ENCODE peak calls at places on chromosomes 3 and 15, in four cellular contexts. E is IMR-90, T is H9, J is H1. V is an unnamed sample.
A peak's percentile ranks its signal among the peaks of the same experiment; 100 is the strongest.

GRCh38 chr15:40363611-40364010 is 5.6 kb downstream of the DISP2 start:
- DNase-seq in J (no peak), T (no peak), E (no peak), V (no peak)

GRCh38 chr3:134809412-134810051 is 14.5 kb downstream of the EPHB1 start:
- DNase-seq in E (no peak), J (no peak), T (no peak), V (peak; percentile 91)

GRCh38 chr15:63324770-63325169 is 47.4 kb downstream of the APH1B start:
- DNase-seq in E (no peak), T (no peak), J (no peak), V (no peak)

GRCh38 chr3:128859573-128860154 is 19.8 kb upstream of the ACAD9 start:
- DNase-seq in E (no peak), J (no peak), T (no peak), V (peak; percentile 45)

GRCh38 chr3:188153498-188153948 is 434 bp upstream of the LPP start:
- DNase-seq in J (peak; percentile 87), E (peak; percentile 97), T (peak; percentile 94), V (peak; percentile 97)

GRCh38 chr3:64039972-64040733 is 16.9 kb upstream of the PSMD6 start:
- DNase-seq in T (no peak), J (no peak), E (peak; percentile 15), V (no peak)

GRCh38 chr15:72754096-72754495 is 29.5 kb downstream of the ADPGK start:
- DNase-seq in T (no peak), J (no peak), E (no peak), V (no peak)

GRCh38 chr3:69326821-69327433 is 59.0 kb downstream of the FRMD4B start:
- DNase-seq in E (no peak), T (no peak), J (no peak), V (no peak)

GRCh38 chr15:81021321-81021720 is 20.6 kb downstream of the TLNRD1 start:
- DNase-seq in T (no peak), E (no peak), J (no peak), V (no peak)

GRCh38 chr15:36599824-36600365 is 20.5 kb downstream of the CDIN1 start:
- DNase-seq in E (no peak), T (no peak), J (no peak), V (no peak)

GRCh38 chr3:149212386-149212785 is 9.2 kb downstream of the CP start:
- DNase-seq in J (no peak), T (no peak), E (no peak), V (no peak)

GRCh38 chr15:75367913-75368688 is at the start of gene MAN2C1:
- DNase-seq in T (peak; percentile 98), E (peak; percentile 94), J (peak; percentile 96), V (peak; percentile 99)

GRCh38 chr15:63726491-63726890 is 107.3 kb downstream of the HERC1 start:
- DNase-seq in E (peak; percentile 66), T (no peak), J (no peak), V (no peak)

GRCh38 chr3:62757045-62757444 is 118.2 kb downstream of the CADPS start:
- DNase-seq in E (no peak), J (no peak), T (no peak), V (no peak)

GRCh38 chr3:47042231-47042791 is 62.8 kb downstream of the NBEAL2 start:
- DNase-seq in T (no peak), J (no peak), E (no peak), V (no peak)

GRCh38 chr3:47047673-47048072 is 68.2 kb downstream of the NBEAL2 start:
- DNase-seq in T (no peak), J (no peak), E (no peak), V (no peak)
- H3K56ac ChIP-seq in T (no peak overlapping the region), J (no peak overlapping the region), E (no peak overlapping the region), V (no peak overlapping the region)

GRCh38 chr15:58506064-58506490 is 74.3 kb downstream of the LIPC start:
- DNase-seq in J (no peak), T (no peak), E (no peak), V (no peak)

GRCh38 chr15:58506787-58507671 is 75.2 kb downstream of the LIPC start:
- DNase-seq in E (no peak), T (no peak), J (no peak), V (no peak)

GRCh38 chr15:58503139-58504027 is 71.6 kb downstream of the LIPC start:
- DNase-seq in E (no peak), T (no peak), J (no peak), V (no peak)

GRCh38 chr15:58505581-58505980 is 73.8 kb downstream of the LIPC start:
- DNase-seq in E (peak; percentile 39), T (no peak), J (no peak), V (no peak)

DNA sequence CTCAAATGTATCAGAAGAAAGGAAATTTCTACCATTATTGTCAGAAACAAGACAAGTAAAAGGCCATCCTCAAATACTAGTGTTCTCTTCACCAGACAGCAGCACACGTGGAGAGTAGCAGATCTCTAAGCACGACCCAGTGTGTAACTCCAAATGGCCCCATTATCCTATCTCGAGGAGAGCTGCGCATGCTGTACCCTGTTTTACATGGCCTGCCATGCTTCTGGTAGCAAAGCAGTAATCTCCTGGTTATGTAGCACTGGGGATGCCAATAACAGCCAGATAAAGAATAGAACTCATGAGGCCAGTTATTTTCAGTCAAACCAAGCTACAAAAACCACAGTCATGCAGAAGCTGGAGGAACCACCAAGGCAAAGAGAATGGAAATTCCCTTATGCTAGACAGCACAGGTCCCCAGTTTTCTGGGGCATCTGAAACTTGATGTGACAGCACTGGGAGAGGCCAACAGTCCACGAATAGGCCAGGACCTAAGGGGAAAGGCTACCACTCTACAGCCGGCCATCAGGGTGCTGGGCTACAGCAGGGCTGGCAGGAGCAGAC is 73.0 kb downstream of the LIPC start:
- DNase-seq in T (no peak), J (no peak), E (no peak), V (no peak)
- H4K8ac ChIP-seq in T (no peak overlapping the region), J (no peak overlapping the region), E (no peak overlapping the region), V (no peak overlapping the region)

GRCh38 chr15:70212963-70213315 is 115.2 kb upstream of the TLE3 start:
- DNase-seq in E (no peak), J (no peak), T (peak; percentile 32), V (peak; percentile 78)

GRCh38 chr15:70215951-70216350 is 118.2 kb upstream of the TLE3 start:
- DNase-seq in J (no peak), T (no peak), E (no peak), V (no peak)

GRCh38 chr15:70214266-70214665 is 116.5 kb upstream of the TLE3 start:
- DNase-seq in J (no peak), T (peak; percentile 30), E (no peak), V (peak; percentile 47)

GRCh38 chr15:70213779-70214178 is 116.1 kb upstream of the TLE3 start:
- DNase-seq in T (peak; percentile 14), J (no peak), E (no peak), V (no peak)

DNA sequence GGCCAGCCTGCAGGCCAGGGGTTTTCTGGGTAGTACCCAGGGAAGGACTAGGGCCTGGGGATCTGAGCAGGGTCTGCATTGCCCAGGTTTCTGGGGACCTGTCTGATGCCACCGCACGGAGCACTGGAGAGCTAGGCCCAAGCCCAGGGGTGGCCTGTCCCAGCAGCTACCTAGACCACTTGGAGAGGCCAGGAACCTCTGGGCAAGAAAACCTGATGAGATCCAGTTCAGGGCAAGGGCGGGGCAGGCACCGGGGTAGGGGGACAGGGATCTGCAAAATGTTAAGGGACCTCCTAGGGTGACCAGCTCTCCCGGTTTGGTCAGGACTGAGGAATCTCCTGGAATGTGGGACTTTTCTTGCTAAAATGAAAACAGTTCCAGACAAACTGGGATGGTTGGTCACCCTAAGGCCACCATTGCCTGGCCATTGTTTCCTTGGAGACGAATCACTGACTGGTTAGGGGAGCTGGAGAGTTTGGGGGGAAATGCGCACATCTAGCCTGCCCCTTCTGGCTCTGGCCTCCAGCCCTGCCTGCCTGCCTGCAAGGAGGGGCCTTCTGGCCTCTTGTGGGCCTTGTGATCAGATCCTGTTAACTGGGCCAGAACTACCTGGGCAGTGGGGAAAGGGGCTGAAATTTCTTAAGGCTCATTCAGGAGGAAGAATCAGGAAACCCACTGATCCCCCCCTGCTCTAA is 117.4 kb upstream of the TLE3 start:
- DNase-seq in E (no peak), J (no peak), T (no peak), V (no peak)
- H2AK5ac ChIP-seq in E (no peak overlapping the region), J (no peak overlapping the region), T (no peak overlapping the region), V (no peak overlapping the region)

GRCh38 chr15:57437564-57437963 is 61.3 kb downstream of the CGNL1 start:
- DNase-seq in E (no peak), J (no peak), T (no peak), V (no peak)
- H3K56ac ChIP-seq in E (no peak overlapping the region), J (no peak overlapping the region), T (no peak overlapping the region), V (no peak overlapping the region)

DNA sequence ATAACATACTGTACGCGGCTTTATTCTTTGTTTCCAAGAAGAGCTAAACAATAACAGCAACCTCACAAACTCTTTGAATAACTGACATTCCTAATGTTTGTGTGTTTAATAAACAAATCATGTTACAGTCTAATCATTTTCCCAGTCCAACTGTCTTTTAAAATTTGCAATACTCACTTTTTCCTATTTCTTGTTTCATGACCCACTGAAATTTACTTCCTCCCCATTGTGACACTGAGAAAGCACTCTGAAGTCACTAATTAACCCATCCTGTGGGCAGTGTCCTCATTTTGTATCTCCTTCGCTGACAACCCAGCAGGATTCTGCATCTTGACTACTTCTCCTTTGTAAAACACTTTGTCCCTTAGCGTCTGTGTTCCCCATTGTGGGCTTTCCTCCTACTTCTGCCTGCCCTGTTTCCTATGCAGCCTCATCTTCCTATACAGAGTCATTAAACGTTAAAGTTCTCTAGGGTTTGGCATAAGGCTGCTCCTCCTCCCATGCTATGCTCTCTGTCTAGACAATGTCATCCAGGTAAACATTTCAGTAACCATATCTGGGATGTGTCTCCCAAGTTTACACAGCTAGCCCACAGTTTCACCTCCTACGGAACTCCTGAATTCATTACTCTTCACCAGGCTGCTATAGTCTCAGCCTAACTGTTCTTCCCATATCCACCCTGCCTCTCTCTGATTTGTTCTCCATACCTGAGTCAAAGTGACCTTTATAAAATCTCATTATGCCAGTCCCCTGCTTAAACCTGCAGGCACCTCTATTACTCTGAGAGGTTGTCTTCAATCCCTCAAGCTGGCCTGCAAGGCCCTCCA is 148.9 kb downstream of the GREM1 start:
- DNase-seq in E (peak; percentile 50), T (no peak), J (no peak), V (no peak)
- H4K8ac ChIP-seq in E (peak overlapping the region; percentile 94), T (no peak overlapping the region), J (no peak overlapping the region), V (no peak overlapping the region)

DNA sequence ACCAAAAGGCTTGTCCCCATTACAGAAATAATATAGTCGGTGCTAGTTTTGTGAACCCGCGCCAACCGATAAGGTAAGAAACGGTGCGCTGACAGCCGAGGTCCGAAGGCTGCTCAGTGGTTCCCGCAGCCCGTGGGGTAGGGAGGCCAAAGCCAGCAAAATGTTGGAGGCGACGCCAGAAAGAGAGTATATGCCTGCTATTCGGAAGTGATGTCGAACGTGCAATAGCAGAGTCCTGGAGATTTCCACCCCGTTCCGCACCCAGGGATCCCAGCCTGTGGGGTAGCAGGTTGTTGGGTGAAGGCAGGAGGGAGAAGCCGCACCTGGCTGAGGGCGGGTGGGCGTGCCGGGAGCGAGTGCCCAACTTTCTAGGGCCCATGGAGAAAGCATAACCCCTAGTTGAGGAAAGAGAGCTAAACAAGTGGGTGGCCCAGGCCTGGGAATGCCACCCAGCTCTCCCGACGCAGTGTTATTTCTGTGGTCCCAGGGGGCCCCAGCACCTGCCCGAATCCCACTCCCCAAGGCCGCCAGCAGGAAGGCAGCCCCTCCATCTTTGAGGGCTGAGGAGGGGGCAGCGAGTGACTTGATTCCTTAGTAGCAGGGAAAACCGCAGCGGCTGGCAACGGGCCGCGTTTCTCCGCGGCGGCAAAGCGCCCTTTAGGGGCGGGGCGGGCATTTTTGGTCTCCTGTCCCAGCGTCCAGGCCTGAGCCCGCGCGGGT is 7.9 kb upstream of the SOX2 start:
- DNase-seq in E (no peak), J (no peak), T (peak; percentile 56), V (no peak)
- H2AK5ac ChIP-seq in E (no peak overlapping the region), J (no peak overlapping the region), T (no peak overlapping the region), V (no peak overlapping the region)

GRCh38 chr3:169150343-169150742 is 513.2 kb downstream of the MECOM start:
- DNase-seq in E (peak; percentile 3), T (no peak), J (no peak), V (no peak)
- H3K56ac ChIP-seq in E (no peak overlapping the region), T (no peak overlapping the region), J (no peak overlapping the region), V (no peak overlapping the region)

V was measured in mesendoderm.